ENCODE peak calls at places on chromosomes 7 and 10, in four cellular contexts. One of them, this sample, is unnamed.

GRCh38 chr10:130804778-130805634 is 506.5 kb downstream of the TCERG1L start:
- DNase-seq in upper lobe of left lung: no peak
- DNase-seq in heart left ventricle: no peak
- DNase-seq in IMR-90: no peak
- DNase-seq in this sample: no peak

GRCh38 chr10:130393342-130393741 is 257.2 kb downstream of the GLRX3 start:
- DNase-seq in upper lobe of left lung: no peak
- DNase-seq in heart left ventricle: no peak
- DNase-seq in IMR-90: no peak
- DNase-seq in this sample: no peak

GRCh38 chr7:106888204-106888603 is 23.1 kb downstream of the PIK3CG start:
- DNase-seq in upper lobe of left lung: no peak
- DNase-seq in IMR-90: no peak
- DNase-seq in heart left ventricle: no peak
- DNase-seq in this sample: no peak

GRCh38 chr10:83142074-83142563 is 997.2 kb upstream of the GHITM start:
- DNase-seq in upper lobe of left lung: no peak
- DNase-seq in IMR-90: no peak
- DNase-seq in heart left ventricle: no peak
- DNase-seq in this sample: no peak

GRCh38 chr7:107173191-107173590 is 4.4 kb downstream of the HBP1 start:
- DNase-seq in IMR-90: no peak
- DNase-seq in heart left ventricle: no peak
- DNase-seq in upper lobe of left lung: no peak
- DNase-seq in this sample: no peak

GRCh38 chr10:97587183-97587582 is 2.3 kb upstream of the C10orf62 start:
- DNase-seq in heart left ventricle: no peak
- DNase-seq in IMR-90: no peak
- DNase-seq in upper lobe of left lung: no peak
- DNase-seq in this sample: no peak

GRCh38 chr7:105689093-105689819 is 108.0 kb upstream of the EFCAB10 start:
- DNase-seq in upper lobe of left lung: no peak
- DNase-seq in heart left ventricle: no peak
- DNase-seq in IMR-90: no peak
- DNase-seq in this sample: no peak

GRCh38 chr10:76329891-76330575 is 898.6 kb downstream of the LRMDA start:
- DNase-seq in heart left ventricle: no peak
- DNase-seq in upper lobe of left lung: no peak
- DNase-seq in IMR-90: peak; percentile 62
- DNase-seq in this sample: no peak

GRCh38 chr10:107576746-107577145 is 412.2 kb upstream of the SORCS1 start:
- DNase-seq in heart left ventricle: no peak
- DNase-seq in upper lobe of left lung: no peak
- DNase-seq in IMR-90: no peak
- DNase-seq in this sample: no peak

GRCh38 chr7:119197872-119198527 is 973.5 kb downstream of the ANKRD7 start:
- DNase-seq in upper lobe of left lung: no peak
- DNase-seq in IMR-90: peak; percentile 31
- DNase-seq in heart left ventricle: no peak
- DNase-seq in this sample: peak; percentile 24

GRCh38 chr7:69403169-69403568 is 195.1 kb upstream of the AUTS2 start:
- DNase-seq in IMR-90: no peak
- DNase-seq in heart left ventricle: no peak
- DNase-seq in upper lobe of left lung: no peak
- DNase-seq in this sample: no peak

GRCh38 chr7:128869944-128870285 is 7.3 kb downstream of the ATP6V1F start:
- DNase-seq in IMR-90: no peak
- DNase-seq in heart left ventricle: no peak
- DNase-seq in upper lobe of left lung: no peak
- DNase-seq in this sample: no peak

DNA sequence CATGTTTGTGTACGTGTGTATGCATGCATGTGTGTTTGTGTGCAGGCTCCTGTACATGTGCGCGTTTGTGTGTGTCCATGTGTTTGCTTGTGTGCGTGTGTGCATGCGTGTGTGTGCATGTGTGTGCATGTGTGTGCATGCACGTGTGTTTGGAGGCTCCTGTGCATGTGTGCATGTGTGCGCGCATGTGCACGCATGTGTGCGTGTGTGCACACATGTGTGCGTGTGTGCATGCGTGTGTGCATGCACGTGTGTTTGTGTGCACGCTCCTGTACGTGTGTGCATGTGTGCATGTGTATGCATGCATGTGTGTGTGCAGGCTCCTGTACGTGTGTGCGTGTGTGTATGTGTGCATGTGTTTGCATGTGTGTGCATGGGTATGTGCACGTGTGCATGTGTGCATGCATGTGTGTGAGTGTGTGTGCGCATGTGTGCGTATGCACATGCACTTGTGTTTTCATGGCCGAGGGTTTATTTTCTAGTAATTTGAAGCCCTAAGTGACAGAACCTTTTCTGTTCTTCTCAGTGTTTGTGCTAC is 59.2 kb downstream of the INPP5A start:
- DNase-seq in heart left ventricle: no peak
- DNase-seq in upper lobe of left lung: no peak
- DNase-seq in IMR-90: no peak
- DNase-seq in this sample: no peak
- TF ChIP-seq CTCF in heart left ventricle: no peak
- TF ChIP-seq CTCF in upper lobe of left lung: no peak
- TF ChIP-seq CTCF in IMR-90: no peak
- TF ChIP-seq CTCF in this sample: no peak

GRCh38 chr7:154690411-154690810 is 312.5 kb downstream of the PAXIP1 start:
- DNase-seq in IMR-90: no peak
- DNase-seq in heart left ventricle: no peak
- DNase-seq in upper lobe of left lung: no peak
- DNase-seq in this sample: no peak
- TF ChIP-seq POLR2A in IMR-90: no peak
- TF ChIP-seq POLR2A in heart left ventricle: no peak
- TF ChIP-seq POLR2A in upper lobe of left lung: no peak
- TF ChIP-seq POLR2A in this sample: no peak

GRCh38 chr7:142939226-142939910 is at the start of gene LLCFC1:
- DNase-seq in upper lobe of left lung: no peak
- DNase-seq in IMR-90: no peak
- DNase-seq in heart left ventricle: no peak
- DNase-seq in this sample: peak; percentile 78
- TF ChIP-seq CTCF in upper lobe of left lung: no peak
- TF ChIP-seq CTCF in IMR-90: no peak
- TF ChIP-seq CTCF in heart left ventricle: no peak
- TF ChIP-seq CTCF in this sample: no peak

GRCh38 chr10:117535045-117535751 is 7.3 kb upstream of the EMX2 start:
- DNase-seq in upper lobe of left lung: peak; percentile 83
- DNase-seq in heart left ventricle: no peak
- DNase-seq in IMR-90: no peak
- DNase-seq in this sample: peak; percentile 87

GRCh38 chr10:117537436-117537903 is 5.1 kb upstream of the EMX2 start:
- DNase-seq in upper lobe of left lung: peak; percentile 89
- DNase-seq in heart left ventricle: no peak
- DNase-seq in IMR-90: no peak
- DNase-seq in this sample: peak; percentile 19

GRCh38 chr10:117536862-117537435 is 5.6 kb upstream of the EMX2 start:
- DNase-seq in upper lobe of left lung: peak; percentile 77
- DNase-seq in IMR-90: no peak
- DNase-seq in heart left ventricle: no peak
- DNase-seq in this sample: no peak

GRCh38 chr10:117535752-117536358 is 6.7 kb upstream of the EMX2 start:
- DNase-seq in upper lobe of left lung: no peak
- DNase-seq in heart left ventricle: no peak
- DNase-seq in IMR-90: no peak
- DNase-seq in this sample: no peak

GRCh38 chr10:117536359-117536861 is 6.1 kb upstream of the EMX2 start:
- DNase-seq in upper lobe of left lung: no peak
- DNase-seq in heart left ventricle: no peak
- DNase-seq in IMR-90: no peak
- DNase-seq in this sample: no peak
- TF ChIP-seq POLR2A in upper lobe of left lung: no peak
- TF ChIP-seq POLR2A in heart left ventricle: no peak
- TF ChIP-seq POLR2A in IMR-90: no peak
- TF ChIP-seq POLR2A in this sample: no peak

GRCh38 chr10:28679941-28680752 is 2.8 kb downstream of the BAMBI start:
- DNase-seq in heart left ventricle: no peak
- DNase-seq in IMR-90: no peak
- DNase-seq in upper lobe of left lung: no peak
- DNase-seq in this sample: no peak
- TF ChIP-seq CTCF in heart left ventricle: peak; percentile 34
- TF ChIP-seq CTCF in IMR-90: peak; percentile 35
- TF ChIP-seq CTCF in upper lobe of left lung: peak; percentile 52
- TF ChIP-seq CTCF in this sample: no peak

GRCh38 chr7:5552123-5552522 is 128.5 kb upstream of the TNRC18 start:
- DNase-seq in IMR-90: no peak
- DNase-seq in heart left ventricle: no peak
- DNase-seq in upper lobe of left lung: no peak
- DNase-seq in this sample: no peak

GRCh38 chr7:5550385-5550784 is 126.8 kb upstream of the TNRC18 start:
- DNase-seq in IMR-90: no peak
- DNase-seq in upper lobe of left lung: no peak
- DNase-seq in heart left ventricle: no peak
- DNase-seq in this sample: no peak

GRCh38 chr7:5550831-5551230 is 127.2 kb upstream of the TNRC18 start:
- DNase-seq in IMR-90: no peak
- DNase-seq in upper lobe of left lung: no peak
- DNase-seq in heart left ventricle: no peak
- DNase-seq in this sample: no peak

GRCh38 chr7:5554287-5554785 is 130.7 kb upstream of the TNRC18 start:
- DNase-seq in heart left ventricle: no peak
- DNase-seq in IMR-90: no peak
- DNase-seq in upper lobe of left lung: no peak
- DNase-seq in this sample: no peak

DNA sequence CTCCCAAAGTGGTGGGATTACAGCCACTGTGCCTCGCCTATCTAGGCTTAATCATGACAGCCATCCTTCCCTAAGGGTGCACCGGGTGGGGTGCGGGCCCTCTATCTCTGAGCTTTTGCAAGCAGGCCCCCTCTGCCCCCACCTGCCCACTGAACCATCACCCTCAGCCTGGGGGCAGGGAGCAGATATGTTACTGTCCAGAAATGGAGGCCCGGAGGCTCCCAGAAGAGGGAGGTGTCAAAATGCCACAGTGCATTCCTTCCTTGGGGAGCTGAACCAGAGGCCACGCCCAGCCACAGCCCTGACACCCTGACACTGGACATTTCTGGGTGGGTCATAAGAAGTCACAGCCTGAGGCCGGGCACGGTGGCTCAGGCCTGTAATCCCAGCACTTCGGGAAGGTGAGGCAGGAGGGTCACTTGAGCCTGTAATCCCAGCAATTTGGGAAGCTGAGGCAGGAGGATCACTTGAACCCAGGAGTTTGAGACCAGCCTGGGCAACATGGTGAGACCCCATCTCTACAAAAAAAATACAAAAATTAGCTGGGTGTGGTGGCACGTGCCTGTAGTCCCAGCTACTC is 129.8 kb upstream of the TNRC18 start:
- DNase-seq in IMR-90: no peak
- DNase-seq in heart left ventricle: no peak
- DNase-seq in upper lobe of left lung: no peak
- DNase-seq in this sample: peak; percentile 87
- TF ChIP-seq POLR2A in IMR-90: no peak
- TF ChIP-seq POLR2A in heart left ventricle: no peak
- TF ChIP-seq POLR2A in upper lobe of left lung: no peak
- TF ChIP-seq POLR2A in this sample: no peak

GRCh38 chr10:58409956-58410610 is 24.9 kb downstream of the TFAM start:
- DNase-seq in heart left ventricle: no peak
- DNase-seq in upper lobe of left lung: no peak
- DNase-seq in IMR-90: no peak
- DNase-seq in this sample: no peak

GRCh38 chr10:58415757-58416156 is 30.5 kb downstream of the TFAM start:
- DNase-seq in heart left ventricle: no peak
- DNase-seq in IMR-90: no peak
- DNase-seq in upper lobe of left lung: no peak
- DNase-seq in this sample: no peak

GRCh38 chr10:58412502-58412961 is 27.3 kb downstream of the TFAM start:
- DNase-seq in heart left ventricle: no peak
- DNase-seq in upper lobe of left lung: no peak
- DNase-seq in IMR-90: peak; percentile 63
- DNase-seq in this sample: no peak

DNA sequence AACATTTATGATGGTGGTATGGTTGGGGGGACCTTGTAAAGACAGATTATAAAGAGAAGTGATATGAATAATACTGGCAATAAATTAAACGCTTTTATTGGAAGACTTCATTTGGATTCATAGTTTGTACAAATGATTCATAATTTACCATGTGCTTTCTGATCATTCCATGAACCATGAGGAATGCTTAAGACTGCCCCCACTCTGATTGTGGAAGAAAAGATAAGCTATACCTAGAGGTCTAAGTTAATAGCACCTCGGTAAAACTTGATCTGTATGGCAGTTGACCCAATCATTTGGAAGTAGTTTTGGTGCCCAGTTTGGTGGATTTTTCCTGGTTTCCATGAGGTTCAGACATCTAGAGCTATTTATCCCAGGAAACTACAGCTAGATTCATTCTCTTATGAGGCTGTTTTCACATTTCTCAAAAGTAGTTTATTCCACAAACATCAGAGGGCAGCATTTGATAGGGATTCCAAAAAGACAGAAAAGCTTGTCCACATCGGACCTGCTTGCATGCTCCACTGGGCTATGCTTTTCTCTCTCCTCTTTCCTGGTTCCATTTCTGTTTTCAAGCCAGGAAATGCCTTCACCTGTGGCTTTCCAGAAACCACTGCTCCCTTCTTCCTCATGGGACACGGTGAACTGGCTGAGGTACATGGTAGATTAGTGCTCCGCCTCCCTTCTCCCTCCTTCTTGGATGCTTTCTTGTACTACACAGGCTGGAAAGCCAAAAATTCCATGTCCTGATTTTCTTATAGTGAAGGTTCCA is 29.2 kb downstream of the TFAM start:
- DNase-seq in IMR-90: peak; percentile 80
- DNase-seq in heart left ventricle: no peak
- DNase-seq in upper lobe of left lung: no peak
- DNase-seq in this sample: no peak
- TF ChIP-seq CTCF in IMR-90: peak; percentile 78
- TF ChIP-seq CTCF in heart left ventricle: peak; percentile 49
- TF ChIP-seq CTCF in upper lobe of left lung: no peak
- TF ChIP-seq CTCF in this sample: no peak

GRCh38 chr7:21943436-21943835 is 2.3 kb downstream of the CDCA7L start:
- DNase-seq in upper lobe of left lung: no peak
- DNase-seq in heart left ventricle: no peak
- DNase-seq in IMR-90: no peak
- DNase-seq in this sample: no peak

GRCh38 chr7:21947056-21947455 is 1.4 kb upstream of the CDCA7L start:
- DNase-seq in upper lobe of left lung: no peak
- DNase-seq in IMR-90: no peak
- DNase-seq in heart left ventricle: no peak
- DNase-seq in this sample: no peak

GRCh38 chr7:21946228-21946709 is 570 bp upstream of the CDCA7L start:
- DNase-seq in IMR-90: no peak
- DNase-seq in upper lobe of left lung: no peak
- DNase-seq in heart left ventricle: no peak
- DNase-seq in this sample: no peak

GRCh38 chr7:21944616-21945373 is 904 bp downstream of the CDCA7L start:
- DNase-seq in heart left ventricle: peak; percentile 65
- DNase-seq in IMR-90: peak; percentile 5
- DNase-seq in upper lobe of left lung: peak; percentile 91
- DNase-seq in this sample: no peak

GRCh38 chr7:21945374-21946227 is at the start of gene CDCA7L:
- DNase-seq in IMR-90: peak; percentile 63
- DNase-seq in upper lobe of left lung: peak; percentile 93
- DNase-seq in heart left ventricle: peak; percentile 87
- DNase-seq in this sample: peak; percentile 95
- TF ChIP-seq POLR2A in IMR-90: peak; percentile 59
- TF ChIP-seq POLR2A in upper lobe of left lung: peak; percentile 78
- TF ChIP-seq POLR2A in heart left ventricle: peak; percentile 54
- TF ChIP-seq POLR2A in this sample: no peak